ENCODE peak calls at places on chromosomes 16 and 17, in eight cellular contexts. V, G, X, M, A, D, C and F are unnamed samples.

GRCh38 chr16:11497329-11497805 is 89.4 kb downstream of the LITAF start:
- DNase-seq in G (peak), C (peak), M (peak), V (peak), X (no peak), D (peak), A (peak), F (peak)

GRCh38 chr17:81648013-81648706 is 8.2 kb downstream of the PDE6G start:
- DNase-seq in A (no peak), C (no peak), X (no peak), M (no peak), G (no peak), V (no peak), D (no peak), F (no peak)

GRCh38 chr16:5490499-5490898 is 392.9 kb upstream of the EEF2KMT start:
- DNase-seq in D (no peak), G (peak), C (no peak), A (no peak), X (no peak), V (no peak), M (no peak), F (peak)

GRCh38 chr16:67537636-67538591 is 9.3 kb downstream of the RIPOR1 start:
- DNase-seq in A (peak), D (no peak), G (no peak), V (no peak), M (no peak), X (no peak), C (no peak), F (peak)

GRCh38 chr16:57976331-57976796 is 5.4 kb upstream of the CNGB1 start:
- DNase-seq in G (no peak), D (no peak), V (peak), C (no peak), M (no peak), X (no peak), A (no peak), F (no peak)

GRCh38 chr16:88773812-88774291 is 11.2 kb downstream of the PIEZO1 start:
- DNase-seq in A (peak), M (no peak), G (peak), X (no peak), V (no peak), C (peak), D (peak), F (peak)

GRCh38 chr16:83887088-83887487 is 11.8 kb upstream of the MLYCD start:
- DNase-seq in V (no peak), X (no peak), C (peak), G (no peak), D (no peak), A (peak), M (no peak), F (no peak)

GRCh38 chr17:81049973-81050551 is 15.1 kb downstream of the BAIAP2 start:
- DNase-seq in G (peak), C (no peak), D (no peak), V (no peak), X (no peak), A (peak), M (no peak), F (peak)

GRCh38 chr16:4701791-4702465 is 8.6 kb downstream of the NUDT16L1 start:
- DNase-seq in V (no peak), M (no peak), X (no peak), A (no peak), G (no peak), C (no peak), D (no peak), F (no peak)

GRCh38 chr16:79598341-79599181 is 2.0 kb downstream of the MAF start:
- DNase-seq in G (no peak), X (no peak), A (no peak), D (no peak), C (peak), V (no peak), M (peak), F (peak)

GRCh38 chr17:27892866-27893769 is at the start of gene LYRM9:
- DNase-seq in D (peak), M (peak), G (peak), A (peak), X (peak), V (peak), C (peak), F (peak)

GRCh38 chr16:74026373-74027281 is 270.0 kb upstream of the PSMD7 start:
- DNase-seq in M (no peak), X (no peak), C (no peak), A (no peak), G (no peak), D (no peak), V (no peak), F (no peak)

GRCh38 chr16:1125471-1125870 is 27.4 kb upstream of the CACNA1H start:
- DNase-seq in C (peak), G (no peak), V (peak), D (no peak), M (no peak), X (no peak), A (peak), F (peak)

GRCh38 chr17:37082461-37082860 is 133.7 kb downstream of the AATF start:
- DNase-seq in G (no peak), X (no peak), C (no peak), A (no peak), M (no peak), D (no peak), V (no peak), F (no peak)

GRCh38 chr16:53968896-53969295 is 264.9 kb downstream of the FTO start:
- DNase-seq in M (no peak), A (peak), D (no peak), C (no peak), V (no peak), G (no peak), X (no peak), F (no peak)

GRCh38 chr17:9273334-9274118 is 252.2 kb downstream of the NTN1 start:
- DNase-seq in M (no peak), A (no peak), D (peak), X (no peak), C (peak), V (no peak), G (no peak), F (no peak)

GRCh38 chr17:77769215-77769614 is 189.3 kb upstream of the TNRC6C start:
- DNase-seq in V (no peak), D (no peak), G (no peak), M (no peak), X (no peak), C (no peak), A (no peak), F (no peak)

GRCh38 chr16:66695935-66696668 is 441 bp downstream of the CMTM4 start:
- DNase-seq in X (no peak), C (no peak), M (no peak), V (no peak), D (no peak), G (peak), A (no peak), F (peak)

GRCh38 chr17:41885733-41886132 is 20.5 kb upstream of the KLHL11 start:
- DNase-seq in D (no peak), C (no peak), M (no peak), X (no peak), G (peak), A (no peak), V (no peak), F (no peak)

GRCh38 chr17:31582151-31582907 is 190.9 kb downstream of the RAB11FIP4 start:
- DNase-seq in X (no peak), V (no peak), D (peak), C (no peak), A (peak), M (no peak), G (peak), F (no peak)

GRCh38 chr17:10107320-10108165 is 90.9 kb downstream of the GAS7 start:
- DNase-seq in G (no peak), C (no peak), V (no peak), D (no peak), M (no peak), A (no peak), X (no peak), F (no peak)